ENCODE peak calls at places on chromosomes 11 and 22, in eight cellular contexts. F, I, E, M, J, Z, V and N are unnamed samples.

GRCh38 chr22:26648761-26649363 is 8.5 kb upstream of the MIAT start:
- DNase-seq in F (no peak), I (no peak), E (no peak), M (no peak), J (no peak), Z (no peak), V (no peak), N (no peak)

GRCh38 chr11:23252426-23252825 is 392.2 kb upstream of the CCDC179 start:
- DNase-seq in F (no peak), I (no peak), E (no peak), M (no peak), J (no peak), Z (no peak), V (no peak), N (no peak)

GRCh38 chr11:133961890-133962289 is 5.1 kb upstream of the IGSF9B start:
- DNase-seq in F (no peak), I (no peak), E (no peak), M (no peak), J (no peak), Z (no peak), V (no peak), N (no peak)

GRCh38 chr11:27679136-27680015 is 20.9 kb downstream of the BDNF start:
- DNase-seq in F (no peak), I (no peak), E (no peak), M (no peak), J (no peak), Z (no peak), V (no peak), N (no peak)

GRCh38 chr11:113567867-113568266 is 92.7 kb upstream of the DRD2 start:
- DNase-seq in F (no peak), I (no peak), E (no peak), M (no peak), J (no peak), Z (no peak), V (no peak), N (no peak)

GRCh38 chr11:121018746-121019145 is 5.2 kb upstream of the TBCEL start:
- DNase-seq in F (no peak), I (no peak), E (no peak), M (no peak), J (no peak), Z (no peak), V (no peak), N (no peak)

GRCh38 chr11:106062592-106062949 is 14.6 kb downstream of the KBTBD3 start:
- DNase-seq in F (no peak), I (no peak), E (no peak), M (no peak), J (no peak), Z (no peak), V (no peak), N (no peak)

GRCh38 chr22:30488121-30488520 is 16.3 kb upstream of the SEC14L3 start:
- DNase-seq in F (no peak), I (no peak), E (no peak), M (no peak), J (no peak), Z (no peak), V (no peak), N (no peak)

GRCh38 chr11:111870522-111870886 is 877 bp downstream of the ALG9 start:
- DNase-seq in F (no peak), I (no peak), E (no peak), M (no peak), J (no peak), Z (no peak), V (no peak), N (no peak)

GRCh38 chr11:48106166-48106565 is 110.4 kb upstream of the OR4B1 start:
- DNase-seq in F (no peak), I (no peak), E (no peak), M (no peak), J (no peak), Z (no peak), V (no peak), N (no peak)

GRCh38 chr11:102341844-102342318 is 5.1 kb upstream of the BIRC2 start:
- DNase-seq in F (peak), I (peak), E (no peak), M (peak), J (peak), Z (peak), V (peak), N (peak)

GRCh38 chr11:73387594-73388021 is 11.4 kb downstream of the RELT start:
- DNase-seq in F (no peak), I (no peak), E (no peak), M (no peak), J (no peak), Z (peak), V (peak), N (no peak)
- TF ChIP-seq CTCF in F (no peak), I (no peak), E (no peak), M (no peak), J (peak), Z (no peak), V (no peak), N (no peak)

GRCh38 chr22:28837640-28838039 is 37.3 kb upstream of the XBP1 start:
- DNase-seq in F (no peak), I (no peak), E (no peak), M (no peak), J (no peak), Z (no peak), V (no peak), N (no peak)

GRCh38 chr22:28838971-28839370 is 38.6 kb upstream of the XBP1 start:
- DNase-seq in F (no peak), I (no peak), E (no peak), M (no peak), J (no peak), Z (no peak), V (no peak), N (no peak)

GRCh38 chr22:28843633-28844032 is 39.7 kb upstream of the ZNRF3 start:
- DNase-seq in F (no peak), I (no peak), E (no peak), M (no peak), J (no peak), Z (no peak), V (no peak), N (no peak)

GRCh38 chr22:28835630-28836189 is 35.3 kb upstream of the XBP1 start:
- DNase-seq in F (no peak), I (no peak), E (no peak), M (no peak), J (no peak), Z (no peak), V (no peak), N (no peak)

GRCh38 chr22:28841111-28841510 is 40.7 kb upstream of the XBP1 start:
- DNase-seq in F (no peak), I (no peak), E (no peak), M (no peak), J (no peak), Z (no peak), V (no peak), N (no peak)
- TF ChIP-seq CTCF in F (no peak), I (peak), E (no peak), M (no peak), J (no peak), Z (no peak), V (no peak), N (no peak)

GRCh38 chr22:50544078-50544745 is 1.5 kb upstream of the KLHDC7B start:
- DNase-seq in F (peak), I (peak), E (no peak), M (peak), J (no peak), Z (peak), V (peak), N (peak)
- TF ChIP-seq CTCF in F (peak), I (peak), E (peak), M (peak), J (peak), Z (peak), V (peak), N (peak)

GRCh38 chr22:22692707-22693530 is 48.5 kb downstream of the GGTLC2 start:
- DNase-seq in F (peak), I (peak), E (no peak), M (peak), J (no peak), Z (peak), V (peak), N (no peak)
- TF ChIP-seq CTCF in F (peak), I (peak), E (peak), M (peak), J (peak), Z (peak), V (peak), N (peak)

GRCh38 chr11:58629857-58630256 is 7.4 kb downstream of the CNTF start:
- DNase-seq in F (no peak), I (peak), E (peak), M (no peak), J (peak), Z (peak), V (peak), N (no peak)
- TF ChIP-seq CTCF in F (peak), I (peak), E (peak), M (peak), J (peak), Z (peak), V (peak), N (peak)

GRCh38 chr22:45343143-45343542 is 33.4 kb downstream of the FAM118A start:
- DNase-seq in F (no peak), I (no peak), E (no peak), M (no peak), J (no peak), Z (no peak), V (no peak), N (no peak)

GRCh38 chr22:45340323-45340722 is 30.6 kb downstream of the FAM118A start:
- DNase-seq in F (no peak), I (no peak), E (no peak), M (no peak), J (no peak), Z (no peak), V (no peak), N (no peak)

GRCh38 chr22:45341503-45341902 is 31.8 kb downstream of the FAM118A start:
- DNase-seq in F (no peak), I (no peak), E (no peak), M (no peak), J (no peak), Z (no peak), V (no peak), N (no peak)

GRCh38 chr22:45338795-45339194 is 29.1 kb downstream of the FAM118A start:
- DNase-seq in F (no peak), I (no peak), E (no peak), M (no peak), J (no peak), Z (no peak), V (no peak), N (no peak)

DNA sequence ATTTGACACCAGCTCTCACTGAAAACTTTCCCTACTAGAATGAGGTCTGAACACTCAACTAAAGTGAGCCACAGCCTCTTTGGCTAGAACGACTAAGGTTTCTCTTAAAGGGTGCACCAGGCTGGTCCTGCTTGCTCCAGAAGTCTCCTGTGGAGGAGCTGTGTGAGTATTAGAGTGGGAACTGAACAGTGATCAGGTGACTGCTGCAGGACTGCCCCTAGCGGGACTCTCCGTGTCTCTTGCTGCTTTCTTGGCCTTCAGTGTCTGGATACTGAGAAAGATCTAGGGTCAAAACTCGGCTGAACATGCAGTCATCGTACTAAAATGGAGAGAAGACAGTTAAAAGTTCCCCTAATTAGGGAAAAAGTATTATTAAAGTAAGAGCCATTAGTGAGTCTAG is 34.6 kb downstream of the FAM118A start:
- DNase-seq in F (no peak), I (peak), E (no peak), M (no peak), J (no peak), Z (peak), V (peak), N (no peak)
- TF ChIP-seq CTCF in F (no peak), I (no peak), E (no peak), M (no peak), J (peak), Z (peak), V (no peak), N (peak)

DNA sequence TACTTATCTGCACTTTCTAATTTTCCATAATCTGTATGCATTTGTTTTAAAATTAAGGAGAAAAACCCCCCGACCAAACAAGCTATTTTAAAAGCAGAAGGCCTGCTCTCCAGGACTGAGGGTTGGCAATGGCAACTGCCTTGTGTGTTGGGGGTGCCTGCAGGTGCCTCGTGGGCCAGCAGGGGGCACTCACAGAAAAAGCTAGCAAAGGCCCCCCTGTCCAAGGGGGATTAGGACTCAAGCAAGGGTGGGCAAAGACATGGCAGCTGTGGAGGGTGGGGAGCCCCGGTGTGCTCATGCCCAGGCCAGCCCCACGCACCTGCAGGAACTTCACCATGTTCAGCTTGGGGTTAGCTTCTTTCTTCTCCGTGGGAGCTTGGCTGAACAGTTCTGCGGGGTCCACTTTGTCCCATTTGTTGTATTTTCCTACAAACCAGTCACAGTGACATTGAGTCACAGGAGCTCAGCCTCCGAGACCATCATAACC is 10.3 kb downstream of the TOP3B start:
- DNase-seq in F (no peak), I (peak), E (peak), M (peak), J (no peak), Z (peak), V (peak), N (peak)
- TF ChIP-seq CTCF in F (peak), I (peak), E (peak), M (peak), J (peak), Z (peak), V (peak), N (peak)